ENCODE peak calls at places on chromosomes 12 and 14, in five cellular contexts. H is brain microvascular endothelial cell, T is uterus, J is foreskin keratinocyte, W is psoas muscle. V is an unnamed sample.

GRCh38 chr14:50667491-50668007 is 557 bp downstream of the SAV1 start:
- DNase-seq in H (no peak), T (peak; percentile 36), J (peak; percentile 25), W (no peak), V (no peak)

GRCh38 chr12:47768323-47768811 is 4.7 kb upstream of the SLC48A1 start:
- DNase-seq in H (no peak), T (no peak), J (peak; percentile 95), W (no peak), V (no peak)

GRCh38 chr12:95790912-95791849 is 617 bp upstream of the NTN4 start:
- DNase-seq in H (no peak), T (no peak), J (peak; percentile 23), W (peak; percentile 58), V (no peak)

GRCh38 chr12:51951843-51952722 is 584 bp downstream of the ACVR1B start:
- DNase-seq in H (no peak), T (peak; percentile 30), J (no peak), W (peak; percentile 77), V (no peak)

GRCh38 chr12:55972906-55973597 is 826 bp upstream of the RAB5B start:
- DNase-seq in H (peak; percentile 46), T (no peak), J (no peak), W (no peak), V (no peak)

GRCh38 chr12:8829128-8829524 is 6.7 kb downstream of the A2ML1 start:
- DNase-seq in H (no peak), T (no peak), J (peak; percentile 72), W (no peak), V (no peak)

GRCh38 chr12:95762123-95762785 is 28.3 kb downstream of the NTN4 start:
- DNase-seq in H (no peak), T (no peak), J (no peak), W (no peak), V (no peak)

GRCh38 chr14:58216544-58216943 is 16.6 kb downstream of the ACTR10 start:
- DNase-seq in H (no peak), T (no peak), J (no peak), W (no peak), V (no peak)

GRCh38 chr12:106982229-106982628 is 4.7 kb downstream of the MTERF2 start:
- DNase-seq in H (no peak), T (no peak), J (no peak), W (no peak), V (no peak)

GRCh38 chr12:98868538-98868937 is 223.4 kb downstream of the APAF1 start:
- DNase-seq in H (no peak), T (no peak), J (no peak), W (no peak), V (no peak)

GRCh38 chr12:98869886-98870285 is 224.8 kb downstream of the APAF1 start:
- DNase-seq in H (no peak), T (no peak), J (no peak), W (no peak), V (no peak)

GRCh38 chr12:98870521-98870920 is 225.4 kb downstream of the APAF1 start:
- DNase-seq in H (no peak), T (no peak), J (no peak), W (no peak), V (no peak)

GRCh38 chr12:98864363-98864762 is 219.3 kb downstream of the APAF1 start:
- DNase-seq in H (no peak), T (no peak), J (no peak), W (no peak), V (no peak)

DNA sequence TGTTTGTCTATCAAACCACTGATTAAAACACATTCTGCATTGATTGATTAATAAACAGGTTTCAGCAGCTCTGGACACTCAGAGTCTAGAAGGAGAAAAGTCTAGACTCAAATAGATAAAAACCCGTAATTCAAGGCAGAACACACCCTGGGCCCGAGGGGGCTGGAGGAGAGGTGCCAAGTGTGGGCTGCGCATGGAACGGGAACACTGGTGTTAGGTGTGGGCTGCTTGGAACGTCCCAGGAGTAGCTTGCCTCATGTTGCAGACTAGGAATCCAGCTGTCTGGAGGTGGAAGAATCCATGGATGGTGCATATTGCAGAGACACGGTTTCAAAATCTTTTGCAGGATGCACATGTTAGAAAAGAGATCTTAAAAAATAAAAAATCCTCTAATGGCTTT is 223.0 kb downstream of the APAF1 start:
- DNase-seq in H (no peak), T (no peak), J (no peak), W (no peak), V (no peak)
- H3K27ac ChIP-seq in H (no peak overlapping the region), T (no peak overlapping the region), J (no peak overlapping the region), W (no peak overlapping the region), V (no peak overlapping the region)

DNA sequence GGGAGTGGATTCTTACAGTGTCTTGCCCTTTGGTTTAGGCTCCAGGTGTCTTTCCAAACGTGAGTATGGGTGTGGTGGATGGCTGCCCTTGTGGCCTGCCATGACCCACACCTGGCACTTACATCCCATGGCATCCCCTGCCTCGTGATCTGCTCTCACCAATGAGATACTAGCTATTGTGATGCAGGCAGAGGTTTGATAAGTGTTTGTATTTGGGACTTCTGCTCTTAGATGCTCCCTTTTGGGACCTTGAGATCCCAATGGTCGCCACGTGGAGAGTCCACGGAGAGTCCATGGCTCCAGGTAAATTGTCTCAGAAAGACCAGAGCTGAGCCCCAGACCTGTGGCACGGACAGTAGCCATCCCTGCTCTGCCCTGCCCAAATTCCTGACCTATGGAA is 62.5 kb downstream of the MDM2 start:
- DNase-seq in H (no peak), T (no peak), J (no peak), W (no peak), V (no peak)
- H3K27ac ChIP-seq in H (no peak overlapping the region), T (no peak overlapping the region), J (no peak overlapping the region), W (no peak overlapping the region), V (no peak overlapping the region)

DNA sequence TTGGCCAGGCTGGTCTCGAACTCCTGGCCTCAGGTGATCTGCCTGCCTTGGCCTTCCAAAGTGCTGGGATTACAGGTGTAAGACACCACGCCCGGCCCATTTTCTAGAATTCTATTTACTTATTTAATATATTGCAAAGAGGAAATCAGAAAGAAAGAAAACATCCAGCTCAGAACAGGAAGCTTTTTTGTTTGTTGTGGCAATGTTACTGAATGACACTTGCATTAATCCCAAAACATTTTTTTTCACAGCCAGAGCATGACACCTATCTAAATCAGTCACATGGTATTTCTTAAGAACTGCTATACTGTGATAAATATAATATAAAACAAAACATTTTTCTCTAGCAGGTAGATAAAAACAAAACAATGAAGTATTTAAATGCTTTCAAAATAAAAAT is 12.6 kb downstream of the CFL2 start:
- DNase-seq in H (no peak), T (no peak), J (no peak), W (no peak), V (no peak)
- H3K27ac ChIP-seq in H (no peak overlapping the region), T (no peak overlapping the region), J (no peak overlapping the region), W (peak overlapping the region; percentile 80), V (peak overlapping the region; percentile 87)

GRCh38 chr12:108712164-108712924 is 19.0 kb downstream of the CORO1C start:
- DNase-seq in H (no peak), T (no peak), J (no peak), W (no peak), V (no peak)
- H3K27ac ChIP-seq in H (no peak overlapping the region), T (peak overlapping the region; percentile 47), J (no peak overlapping the region), W (peak overlapping the region; percentile 32), V (no peak overlapping the region)

GRCh38 chr12:15151141-15152091 is 69.8 kb downstream of the RERG start:
- DNase-seq in H (peak; percentile 38), T (no peak), J (peak; percentile 9), W (no peak), V (no peak)
- H3K27ac ChIP-seq in H (no peak overlapping the region), T (peak overlapping the region; percentile 92), J (no peak overlapping the region), W (no peak overlapping the region), V (no peak overlapping the region)

DNA sequence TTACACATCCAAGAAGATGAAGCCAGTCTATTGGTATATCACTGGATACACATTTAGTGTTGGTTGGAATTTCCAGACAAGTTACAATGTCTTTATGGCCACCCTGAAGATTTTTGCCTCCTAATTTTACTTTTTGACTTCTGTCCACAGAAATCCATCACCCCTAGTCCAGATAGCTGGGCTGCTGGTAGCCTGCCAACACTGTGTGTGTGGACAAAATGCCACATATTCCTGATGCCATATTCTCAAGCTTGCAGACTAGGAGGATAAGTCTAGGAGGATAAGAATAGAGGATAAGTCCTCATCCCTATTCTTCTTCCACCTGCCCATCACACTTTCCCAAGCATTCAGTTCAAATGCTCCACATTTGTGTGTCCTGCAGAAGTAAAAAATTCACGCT is 4.6 kb downstream of the ESR2 start:
- DNase-seq in H (no peak), T (no peak), J (no peak), W (no peak), V (no peak)
- H3K27ac ChIP-seq in H (no peak overlapping the region), T (no peak overlapping the region), J (no peak overlapping the region), W (no peak overlapping the region), V (no peak overlapping the region)

DNA sequence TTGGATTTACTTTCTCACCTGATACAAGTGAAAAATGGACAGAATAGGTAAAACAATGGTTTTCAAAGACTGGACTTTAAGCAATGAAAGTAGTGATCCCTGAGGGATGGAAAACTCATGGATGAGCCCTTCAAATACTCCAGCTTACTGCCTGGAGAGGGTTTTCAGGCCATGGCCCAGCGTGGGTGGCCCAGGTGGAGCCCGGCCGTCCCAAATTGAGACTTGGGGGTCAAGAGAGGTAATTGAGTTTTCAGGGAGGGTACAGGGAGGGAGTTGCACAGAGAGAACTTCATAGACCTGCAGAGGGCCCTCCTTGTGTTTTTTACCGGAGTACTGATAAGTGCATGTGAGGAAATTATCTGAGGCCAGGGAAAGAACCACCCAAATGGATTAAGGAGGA is 37.2 kb downstream of the RAN start:
- DNase-seq in H (no peak), T (no peak), J (no peak), W (no peak), V (no peak)
- H3K27ac ChIP-seq in H (no peak overlapping the region), T (no peak overlapping the region), J (no peak overlapping the region), W (no peak overlapping the region), V (no peak overlapping the region)

DNA sequence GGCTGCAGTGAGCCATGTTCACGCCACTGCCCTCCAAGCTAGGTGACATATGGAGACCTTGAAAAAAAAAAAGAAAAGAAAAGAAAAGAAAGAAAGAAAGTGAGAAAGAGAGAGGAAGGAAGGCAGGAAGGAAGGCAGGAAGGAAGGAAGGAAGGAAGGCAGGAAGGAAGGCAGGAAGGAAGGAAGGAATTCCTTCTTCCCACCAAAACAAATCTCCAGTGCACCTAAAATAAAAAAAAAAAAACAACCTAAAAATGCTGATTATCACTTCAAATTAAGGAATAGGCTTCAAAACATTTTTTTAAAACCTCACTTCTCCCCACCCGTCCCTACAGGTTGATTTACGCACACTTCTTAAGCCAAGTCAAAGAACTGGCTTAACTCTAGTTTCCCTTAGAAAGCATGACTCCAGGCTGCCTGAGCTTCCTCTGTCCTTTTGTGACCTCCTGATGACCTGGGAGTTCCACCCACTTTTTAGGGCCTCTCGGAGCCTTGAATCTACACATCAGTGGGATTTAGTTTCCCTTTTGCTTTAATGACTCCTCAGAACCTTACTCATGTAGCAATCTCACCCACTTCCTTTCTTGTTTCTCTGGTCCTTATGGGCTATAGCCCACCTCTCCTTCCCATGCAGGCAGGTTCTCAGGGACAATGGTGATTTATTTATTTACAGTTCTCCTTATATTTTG is 18.6 kb downstream of the DUSP6 start:
- DNase-seq in H (no peak), T (no peak), J (no peak), W (no peak), V (no peak)
- H3K27ac ChIP-seq in H (no peak overlapping the region), T (no peak overlapping the region), J (no peak overlapping the region), W (no peak overlapping the region), V (no peak overlapping the region)